ENCODE peak calls at places on chromosome 7, in eight cellular contexts. Q is NCI-H2029; M is pulmonary artery endothelial cell; S is fibroblast of the aortic adventitia; W is activated CD4-positive, alpha-beta T cell treated with anti-CD3 and anti-CD28 coated beads, Interleukin-2, amount 50 U/mL, for 4 hours; K is activated CD4-positive, CD25-positive, alpha-beta regulatory T cell; P is A172; A is NCI-H2227 treated with DMSO at 0.1 percent for 48 hours. Y is an unnamed sample.

GRCh38 chr7:133940368-133940767 is 186.8 kb upstream of the LRGUK start:
- DNase-seq in Q (no peak), M (no peak), S (no peak), W (no peak), K (no peak), P (no peak), A (peak), Y (no peak)

GRCh38 chr7:139075871-139076686 is 33.4 kb downstream of the ZC3HAV1 start:
- DNase-seq in Q (no peak), M (no peak), S (no peak), W (no peak), K (no peak), P (no peak), A (no peak), Y (no peak)

GRCh38 chr7:99386584-99387238 is 12.2 kb downstream of the ARPC1B start:
- DNase-seq in Q (no peak), M (no peak), S (peak), W (no peak), K (no peak), P (peak), A (no peak), Y (no peak)

GRCh38 chr7:151249732-151250072 is 1.2 kb upstream of the SMARCD3 start:
- DNase-seq in Q (no peak), M (no peak), S (peak), W (no peak), K (no peak), P (peak), A (peak), Y (no peak)

GRCh38 chr7:30920021-30920583 is 8.4 kb downstream of the AQP1 start:
- DNase-seq in Q (no peak), M (no peak), S (peak), W (no peak), K (no peak), P (peak), A (peak), Y (no peak)

GRCh38 chr7:79781716-79782115 is 328.2 kb upstream of the MAGI2 start:
- DNase-seq in Q (peak), M (no peak), S (peak), W (no peak), K (no peak), P (no peak), A (no peak), Y (no peak)

GRCh38 chr7:56105508-56105907 is 768 bp downstream of the CHCHD2 start:
- DNase-seq in Q (peak), M (no peak), S (peak), W (peak), K (no peak), P (peak), A (no peak), Y (no peak)

GRCh38 chr7:131381069-131381838 is 53.6 kb downstream of the MKLN1 start:
- DNase-seq in Q (no peak), M (no peak), S (peak), W (no peak), K (no peak), P (peak), A (no peak), Y (no peak)

GRCh38 chr7:23333671-23334246 is 34.6 kb downstream of the MALSU1 start:
- DNase-seq in Q (no peak), M (peak), S (peak), W (no peak), K (no peak), P (peak), A (no peak), Y (no peak)

GRCh38 chr7:18363751-18364402 is 131.7 kb upstream of the HDAC9 start:
- DNase-seq in Q (no peak), M (no peak), S (no peak), W (no peak), K (no peak), P (no peak), A (no peak), Y (no peak)

GRCh38 chr7:67019562-67020390 is 23.1 kb downstream of the TYW1 start:
- DNase-seq in Q (peak), M (no peak), S (no peak), W (no peak), K (no peak), P (peak), A (no peak), Y (no peak)